ENCODE peak calls at places on chromosome 11, in four cellular contexts. H is WTC11, L is H1, M is K562. Z is an unnamed sample.
A peak's percentile ranks its signal among the peaks of the same experiment; 100 is the strongest.

GRCh38 chr11:44629732-44630345 is 64.4 kb downstream of the CD82 start:
- DNase-seq in H (no peak), L (no peak), M (no peak), Z (no peak)

GRCh38 chr11:1234771-1235614 is 12.1 kb downstream of the MUC5B start:
- DNase-seq in H (no peak), L (no peak), M (no peak), Z (peak; percentile 29)

GRCh38 chr11:8697056-8697455 is 14.5 kb downstream of the RPL27A start:
- DNase-seq in H (no peak), L (no peak), M (no peak), Z (no peak)

GRCh38 chr11:46529086-46529905 is 64.5 kb downstream of the AMBRA1 start:
- DNase-seq in H (peak; percentile 88), L (peak; percentile 60), M (peak; percentile 90), Z (peak; percentile 83)

GRCh38 chr11:824942-825341 is 2.8 kb upstream of the CRACR2B start:
- DNase-seq in H (no peak), L (no peak), M (no peak), Z (no peak)

GRCh38 chr11:115996125-115996807 is 492.1 kb upstream of the CADM1 start:
- DNase-seq in H (no peak), L (no peak), M (no peak), Z (no peak)

GRCh38 chr11:14417975-14418374 is 59.0 kb upstream of the RRAS2 start:
- DNase-seq in H (no peak), L (no peak), M (no peak), Z (no peak)

GRCh38 chr11:30423886-30424285 is 101.0 kb downstream of the ARL14EP start:
- DNase-seq in H (no peak), L (no peak), M (no peak), Z (no peak)

GRCh38 chr11:8328231-8328794 is 64.6 kb upstream of the LMO1 start:
- DNase-seq in H (no peak), L (no peak), M (no peak), Z (no peak)

GRCh38 chr11:102269927-102270326 is 47.4 kb upstream of the BIRC3 start:
- DNase-seq in H (no peak), L (no peak), M (no peak), Z (no peak)

GRCh38 chr11:36292311-36292722 is 3.1 kb upstream of the COMMD9 start:
- DNase-seq in H (no peak), L (no peak), M (peak; percentile 64), Z (peak; percentile 71)

GRCh38 chr11:27242591-27242990 is 120.4 kb downstream of the CCDC34 start:
- DNase-seq in H (no peak), L (no peak), M (no peak), Z (no peak)
- TF ChIP-seq TEAD4 in H (no peak), L (no peak), M (no peak), Z (peak; percentile 70)

DNA sequence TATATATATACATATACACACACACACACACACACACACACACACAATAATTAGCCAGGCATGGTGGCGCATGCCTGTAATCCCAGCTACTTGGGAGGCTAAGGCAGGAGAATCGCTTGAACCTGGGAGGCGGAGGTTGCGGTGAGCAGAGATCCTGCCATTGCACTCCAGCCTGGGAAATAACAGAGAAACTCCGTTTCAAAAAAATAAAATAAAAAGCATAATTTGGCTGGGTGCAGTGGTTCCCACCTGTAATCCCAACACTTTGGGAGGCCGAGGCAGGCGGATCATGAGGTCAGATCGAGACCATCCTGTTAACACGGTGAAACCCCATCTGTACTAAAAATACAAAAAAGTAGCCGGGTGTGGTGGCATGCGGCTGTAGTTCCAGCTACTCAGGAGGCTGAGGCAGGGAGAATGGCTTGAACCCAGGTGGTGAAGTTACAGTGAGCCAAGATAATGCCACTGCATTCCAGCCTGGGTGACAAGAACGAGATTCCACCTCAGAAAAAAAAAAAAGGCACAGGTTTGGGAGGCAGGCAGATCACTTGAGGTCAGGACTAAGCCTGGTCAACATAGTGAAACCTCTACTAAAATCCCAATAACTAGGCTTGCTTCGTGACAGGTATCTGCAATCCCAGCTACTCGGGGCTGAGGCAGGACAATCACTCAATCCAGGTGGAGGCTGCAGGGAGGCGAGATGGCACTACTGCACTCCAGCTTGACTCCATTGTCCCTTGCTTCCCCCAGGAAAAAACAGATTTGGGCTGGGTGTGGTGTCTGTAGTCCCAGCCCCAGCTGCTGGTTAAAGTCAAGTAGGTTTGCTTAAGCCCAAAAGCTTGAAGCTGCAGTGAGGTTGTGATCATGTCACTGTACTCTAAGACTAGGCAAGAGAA is 11.8 kb upstream of the WDR74 start:
- DNase-seq in H (no peak), L (no peak), M (no peak), Z (no peak)
- TF ChIP-seq MAX in H (peak; percentile 28), L (no peak), M (no peak), Z (no peak)

GRCh38 chr11:33724644-33725035 is 11.6 kb downstream of the CD59 start:
- DNase-seq in H (no peak), L (no peak), M (no peak), Z (no peak)
- TF ChIP-seq TEAD4 in H (no peak), L (no peak), M (no peak), Z (no peak)

GRCh38 chr11:122523841-122524531 is 131.5 kb upstream of the UBASH3B start:
- DNase-seq in H (no peak), L (no peak), M (no peak), Z (peak; percentile 43)

GRCh38 chr11:122524532-122524882 is 131.0 kb upstream of the UBASH3B start:
- DNase-seq in H (no peak), L (peak; percentile 13), M (no peak), Z (peak; percentile 35)
- TF ChIP-seq MAX in H (no peak), L (peak; percentile 51), M (no peak), Z (no peak)

GRCh38 chr11:65899356-65900124 is 648 bp downstream of the FOSL1 start:
- DNase-seq in H (peak; percentile 49), L (no peak), M (peak; percentile 91), Z (peak; percentile 71)
- TF ChIP-seq TEAD4 in H (no peak), L (no peak), M (no peak), Z (peak; percentile 40)

GRCh38 chr11:131913267-131913666 is 542.9 kb downstream of the NTM start:
- DNase-seq in H (no peak), L (no peak), M (no peak), Z (no peak)
- TF ChIP-seq MAX in H (no peak), L (no peak), M (no peak), Z (no peak)

GRCh38 chr11:74634537-74634936 is 42.2 kb downstream of the POLD3 start:
- DNase-seq in H (no peak), L (no peak), M (peak; percentile 63), Z (no peak)
- TF ChIP-seq TEAD4 in H (no peak), L (no peak), M (no peak), Z (no peak)

GRCh38 chr11:71418643-71419042 is 29.6 kb downstream of the DHCR7 start:
- DNase-seq in H (no peak), L (no peak), M (no peak), Z (no peak)
- TF ChIP-seq MAX in H (no peak), L (no peak), M (no peak), Z (no peak)

GRCh38 chr11:76155455-76156232 is 50.7 kb downstream of the WNT11 start:
- DNase-seq in H (no peak), L (no peak), M (peak; percentile 9), Z (peak; percentile 83)

GRCh38 chr11:76158394-76159302 is 47.7 kb downstream of the WNT11 start:
- DNase-seq in H (no peak), L (no peak), M (no peak), Z (no peak)

GRCh38 chr11:76159303-76159937 is 46.9 kb downstream of the WNT11 start:
- DNase-seq in H (no peak), L (no peak), M (no peak), Z (no peak)

GRCh38 chr11:76157891-76158290 is 48.4 kb downstream of the WNT11 start:
- DNase-seq in H (no peak), L (no peak), M (no peak), Z (peak; percentile 21)

DNA sequence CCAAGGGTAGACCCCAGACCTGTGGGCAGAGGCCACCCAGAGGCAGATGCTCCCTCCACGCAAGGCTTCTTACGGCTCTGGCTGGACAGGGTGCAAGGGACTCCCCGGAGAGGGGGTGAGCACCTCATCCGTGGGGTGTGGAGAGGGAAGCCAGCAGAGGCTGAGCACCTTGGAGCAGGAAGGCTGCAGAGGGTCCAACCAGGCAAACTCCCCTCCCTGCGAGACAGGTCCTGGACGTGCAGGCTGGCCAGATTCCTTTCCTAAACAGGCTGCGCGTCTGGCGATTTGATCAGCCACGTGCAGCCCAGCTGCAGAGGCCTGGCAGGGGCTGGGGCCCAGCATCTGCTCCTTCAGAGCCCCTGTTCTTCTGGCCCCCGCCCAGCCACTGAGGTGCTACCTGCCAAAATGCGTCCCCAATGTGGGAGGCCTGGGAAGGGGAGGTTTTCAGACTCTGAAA is 49.3 kb downstream of the WNT11 start:
- DNase-seq in H (no peak), L (no peak), M (no peak), Z (peak; percentile 83)
- TF ChIP-seq TEAD4 in H (no peak), L (no peak), M (no peak), Z (no peak)

GRCh38 chr11:2533642-2534115 is 88.9 kb downstream of the KCNQ1 start:
- DNase-seq in H (peak; percentile 73), L (peak; percentile 77), M (peak; percentile 80), Z (no peak)
- TF ChIP-seq MAX in H (no peak), L (no peak), M (no peak), Z (peak; percentile 35)

Z was measured in SK-N-SH.